ENCODE peak calls at places on chromosomes 7 and 10, in six cellular contexts. O is Panc1, R is fibroblast of pulmonary artery, F is A549, H is H1, T is breast epithelium. W is an unnamed sample.

GRCh38 chr10:76461024-76461423 is 1029.6 kb downstream of the LRMDA start:
- DNase-seq in H (no peak), T (no peak), O (no peak), F (no peak), R (no peak), W (no peak)

GRCh38 chr10:3048114-3049019 is 19.0 kb upstream of the PFKP start:
- DNase-seq in T (no peak), O (no peak), F (no peak), H (no peak), R (peak), W (no peak)

GRCh38 chr10:74011762-74012161 is 13.8 kb downstream of the VCL start:
- DNase-seq in O (no peak), F (peak), R (peak), T (no peak), H (no peak), W (no peak)

GRCh38 chr7:140559410-140559809 is 80.1 kb upstream of the MKRN1 start:
- DNase-seq in O (no peak), F (no peak), T (no peak), R (no peak), H (no peak), W (no peak)

GRCh38 chr7:55177589-55178261 is 158.9 kb downstream of the EGFR start:
- DNase-seq in H (no peak), F (no peak), R (peak), O (no peak), T (peak), W (no peak)

GRCh38 chr7:152120776-152121175 is 95.3 kb downstream of the GALNT11 start:
- DNase-seq in H (no peak), T (no peak), R (no peak), F (no peak), O (no peak), W (no peak)

GRCh38 chr10:3781458-3782098 is 3.4 kb downstream of the KLF6 start:
- DNase-seq in H (no peak), O (no peak), F (no peak), R (peak), T (peak), W (no peak)

GRCh38 chr7:137591444-137591843 is 247.9 kb upstream of the PTN start:
- DNase-seq in F (peak), H (no peak), R (peak), O (peak), T (no peak), W (peak)

GRCh38 chr10:31051703-31052102 is 20.0 kb upstream of the ZNF438 start:
- DNase-seq in H (no peak), R (peak), T (no peak), O (no peak), F (peak), W (no peak)

GRCh38 chr7:100840470-100841100 is 11.9 kb upstream of the SLC12A9 start:
- DNase-seq in R (no peak), T (no peak), H (no peak), F (no peak), O (no peak), W (no peak)

GRCh38 chr10:29559996-29560395 is 74.8 kb downstream of the SVIL start:
- DNase-seq in F (no peak), R (no peak), O (no peak), T (no peak), H (no peak), W (no peak)

GRCh38 chr7:17301491-17302101 is 3.1 kb downstream of the AHR start:
- DNase-seq in O (no peak), T (no peak), F (peak), H (no peak), R (peak), W (no peak)

GRCh38 chr7:106064836-106065559 is 47.1 kb downstream of the SYPL1 start:
- DNase-seq in R (peak), F (peak), O (peak), H (no peak), T (peak), W (peak)

GRCh38 chr7:70506463-70506862 is 625.5 kb upstream of the GALNT17 start:
- DNase-seq in H (peak), F (no peak), T (no peak), O (no peak), R (no peak), W (no peak)

GRCh38 chr10:22339761-22340361 is 5.4 kb upstream of the SPAG6 start:
- DNase-seq in H (no peak), T (no peak), R (peak), O (no peak), F (no peak), W (no peak)

GRCh38 chr7:156829669-156830336 is 63.2 kb downstream of the LMBR1 start:
- DNase-seq in T (no peak), R (no peak), H (no peak), O (no peak), F (no peak), W (no peak)

GRCh38 chr10:71475243-71475871 is 78.6 kb downstream of the CDH23 start:
- DNase-seq in F (no peak), O (no peak), T (no peak), H (no peak), R (no peak), W (no peak)

GRCh38 chr7:133775201-133775600 is 351.9 kb upstream of the LRGUK start:
- DNase-seq in T (no peak), R (no peak), F (no peak), O (no peak), H (no peak), W (no peak)

GRCh38 chr7:102897211-102897621 is 15.6 kb upstream of the LRRC17 start:
- DNase-seq in R (no peak), F (no peak), T (no peak), H (no peak), O (no peak), W (no peak)

GRCh38 chr10:125691160-125691981 is 8.4 kb upstream of the TEX36 start:
- DNase-seq in T (no peak), F (no peak), O (no peak), H (no peak), R (no peak), W (peak)

GRCh38 chr7:2955177-2955768 is 88.4 kb downstream of the CARD11 start:
- DNase-seq in T (no peak), O (no peak), F (no peak), R (no peak), H (no peak), W (no peak)

GRCh38 chr10:129579228-129579627 is 112.2 kb downstream of the MGMT start:
- DNase-seq in F (no peak), R (no peak), T (no peak), H (no peak), O (no peak), W (no peak)

GRCh38 chr10:122285506-122286444 is 14.7 kb downstream of the BTBD16 start:
- DNase-seq in R (no peak), O (no peak), F (no peak), T (no peak), H (no peak), W (no peak)

GRCh38 chr7:116173051-116174028 is 37.0 kb upstream of the TES start:
- DNase-seq in O (peak), H (no peak), T (no peak), R (peak), F (peak), W (peak)

GRCh38 chr7:83365746-83366145 is 203.1 kb upstream of the PCLO start:
- DNase-seq in R (peak), T (no peak), H (no peak), O (no peak), F (no peak), W (no peak)

GRCh38 chr7:157138424-157139141 is at the start of gene UBE3C:
- DNase-seq in O (peak), T (peak), F (peak), R (peak), H (peak), W (peak)

GRCh38 chr7:151408839-151409554 is 841 bp downstream of the WDR86 start:
- DNase-seq in H (peak), R (peak), O (no peak), F (no peak), T (peak), W (no peak)

GRCh38 chr7:130071701-130072622 is 1.6 kb downstream of the KLHDC10 start:
- DNase-seq in F (peak), O (peak), R (peak), T (no peak), H (no peak), W (peak)

GRCh38 chr7:77537595-77538185 is 595 bp downstream of the PTPN12 start:
- DNase-seq in F (peak), R (no peak), O (no peak), H (no peak), T (no peak), W (no peak)

GRCh38 chr10:5628366-5628765 is 38.0 kb downstream of the ASB13 start:
- DNase-seq in T (no peak), F (no peak), H (no peak), O (no peak), R (peak), W (no peak)

GRCh38 chr7:151782598-151783448 is 94.1 kb downstream of the PRKAG2 start:
- DNase-seq in H (peak), T (peak), F (peak), O (peak), R (peak), W (no peak)

GRCh38 chr7:83731154-83731553 is 82.2 kb upstream of the SEMA3E start:
- DNase-seq in O (no peak), H (no peak), T (no peak), F (no peak), R (no peak), W (no peak)

GRCh38 chr7:127447326-127447945 is 54.9 kb upstream of the ZNF800 start:
- DNase-seq in T (no peak), H (peak), O (peak), R (peak), F (peak), W (peak)

GRCh38 chr10:651700-652099 is 37.8 kb downstream of the DIP2C start:
- DNase-seq in H (no peak), T (no peak), O (no peak), F (no peak), R (no peak), W (no peak)
- H3K4me3 ChIP-seq in H (no peak), T (no peak), O (no peak), F (no peak), R (no peak), W (no peak)

GRCh38 chr10:48526371-48526821 is 78.5 kb downstream of the ARHGAP22 start:
- DNase-seq in F (no peak), T (no peak), O (no peak), H (no peak), R (peak), W (peak)
- TF ChIP-seq CTCF in F (no peak), T (no peak), O (no peak), H (no peak), R (no peak), W (no peak)

GRCh38 chr10:27744478-27745379 is 890 bp downstream of the MKX start:
- DNase-seq in F (peak), T (no peak), O (no peak), R (no peak), H (peak), W (no peak)

GRCh38 chr10:27747096-27747451 is 1.5 kb upstream of the MKX start:
- DNase-seq in O (no peak), H (no peak), R (no peak), T (no peak), F (peak), W (no peak)

GRCh38 chr10:27745380-27745718 is 270 bp downstream of the MKX start:
- DNase-seq in R (no peak), T (no peak), O (no peak), H (no peak), F (no peak), W (no peak)

GRCh38 chr10:27745719-27746363 is at the start of gene MKX:
- DNase-seq in T (no peak), R (no peak), F (peak), H (peak), O (no peak), W (no peak)

GRCh38 chr10:27746364-27747095 is 911 bp upstream of the MKX start:
- DNase-seq in F (peak), R (no peak), O (no peak), H (no peak), T (no peak), W (no peak)
- H3K4me3 ChIP-seq in F (no peak), R (no peak), O (no peak), H (peak), T (peak), W (peak)

DNA sequence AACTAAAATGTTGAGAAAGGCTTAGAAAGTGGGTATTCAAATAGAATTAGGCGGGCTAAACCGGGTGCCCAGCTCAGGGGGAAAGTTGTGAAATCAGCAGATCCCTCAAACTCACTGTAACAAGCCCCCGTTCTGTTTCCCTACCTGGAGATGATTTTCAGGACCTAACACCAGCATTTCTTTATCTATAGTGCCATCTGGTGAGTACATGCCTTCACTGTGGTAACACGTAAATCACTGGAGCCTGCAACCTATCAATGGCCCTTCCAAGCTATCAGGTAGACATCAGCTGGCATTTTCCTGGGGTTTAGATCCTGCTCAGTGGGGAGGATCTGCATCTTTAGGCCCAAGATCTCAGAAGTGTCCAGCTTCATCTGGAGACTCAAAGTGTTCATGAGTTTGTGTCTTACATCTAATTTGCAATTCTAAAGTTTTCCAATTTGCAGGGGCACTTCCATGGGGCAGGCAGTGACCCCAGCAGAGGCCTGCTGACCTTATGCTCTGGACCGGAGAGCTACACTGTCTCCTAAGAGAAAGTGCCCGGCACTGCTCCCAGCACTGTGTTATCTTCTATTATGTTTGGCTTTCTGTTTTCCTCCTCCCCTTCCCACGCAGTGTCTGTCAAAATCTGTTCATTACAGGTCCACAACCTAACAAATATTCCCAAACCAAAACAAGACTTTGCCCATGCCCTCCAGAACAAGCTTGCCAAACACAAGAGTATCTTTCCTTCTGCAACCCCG is 132.5 kb downstream of the LSM5 start:
- DNase-seq in H (no peak), O (no peak), F (peak), R (no peak), T (no peak), W (no peak)
- TF ChIP-seq CTCF in H (no peak), O (peak), F (peak), R (no peak), T (no peak), W (no peak)

GRCh38 chr10:103659674-103660363 is 166.3 kb downstream of the NEURL1 start:
- DNase-seq in R (peak), F (no peak), H (no peak), O (no peak), T (peak), W (peak)
- H3K4me3 ChIP-seq in R (peak), F (no peak), H (peak), O (peak), T (peak), W (peak)

GRCh38 chr7:123771256-123771655 is 22.5 kb upstream of the WASL start:
- DNase-seq in R (no peak), H (no peak), O (no peak), F (no peak), T (no peak), W (no peak)
- TF ChIP-seq CTCF in R (no peak), H (no peak), O (peak), F (peak), T (no peak), W (no peak)

DNA sequence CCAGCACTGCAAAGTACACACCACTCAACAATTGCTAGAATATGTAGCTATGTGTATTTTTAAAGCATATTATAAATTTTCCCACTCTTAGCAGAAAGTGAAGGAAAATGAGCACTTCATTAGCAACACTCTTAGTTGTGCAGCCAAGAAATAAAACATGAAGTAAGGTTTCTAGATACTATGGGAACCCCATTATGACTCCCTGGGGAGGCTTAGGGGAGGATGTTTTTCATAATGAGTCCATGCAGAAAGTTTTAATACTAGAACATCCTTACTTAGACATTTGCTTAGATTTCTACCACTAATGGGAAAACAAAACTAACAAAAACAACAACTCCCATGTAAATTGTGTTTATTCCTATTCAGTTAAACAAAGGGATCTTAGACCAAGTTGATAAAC is 148.4 kb upstream of the HDAC9 start:
- DNase-seq in T (no peak), R (no peak), O (no peak), H (no peak), F (no peak), W (no peak)
- H3K4me3 ChIP-seq in T (no peak), R (no peak), O (no peak), H (no peak), F (no peak), W (no peak)

DNA sequence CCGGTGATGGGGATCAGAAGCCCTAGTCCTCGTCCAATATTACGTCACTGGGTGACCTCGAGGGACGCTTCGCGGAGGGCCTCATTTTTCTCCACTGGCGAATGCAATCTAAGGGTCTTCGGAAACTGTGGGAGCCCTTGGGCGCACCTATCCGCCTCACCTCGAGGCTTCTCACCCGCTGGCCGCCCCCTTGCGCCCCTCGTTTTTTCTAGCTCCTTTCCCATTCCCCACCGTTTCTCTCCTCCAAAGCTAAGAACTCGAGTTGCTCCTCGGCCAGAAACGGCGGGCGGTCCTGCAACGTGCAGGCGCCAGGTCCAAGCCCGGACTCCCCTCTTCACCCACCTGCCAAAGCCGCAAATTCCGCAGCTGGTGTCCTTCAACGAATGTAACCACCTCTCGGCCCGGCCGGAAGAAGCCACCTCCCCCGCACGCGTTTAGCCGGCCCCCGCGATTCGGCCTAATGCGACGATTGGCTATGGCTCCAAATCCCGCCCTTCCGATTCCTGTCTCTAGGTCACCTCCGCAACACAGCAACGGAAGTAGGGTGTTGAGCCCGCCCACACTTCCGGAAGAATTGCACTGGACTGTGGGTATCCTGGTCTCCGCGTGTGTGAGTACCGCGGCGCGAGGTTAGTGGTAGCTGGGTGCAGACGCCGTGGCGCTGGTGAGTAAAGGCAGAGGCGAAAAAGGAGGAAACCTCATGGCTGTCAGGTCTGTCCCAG is at the start of the genes ATP5MK and PDCD11:
- DNase-seq in H (peak), T (peak), F (peak), O (peak), R (peak), W (peak)
- TF ChIP-seq CTCF in H (no peak), T (no peak), F (no peak), O (no peak), R (peak), W (peak)

DNA sequence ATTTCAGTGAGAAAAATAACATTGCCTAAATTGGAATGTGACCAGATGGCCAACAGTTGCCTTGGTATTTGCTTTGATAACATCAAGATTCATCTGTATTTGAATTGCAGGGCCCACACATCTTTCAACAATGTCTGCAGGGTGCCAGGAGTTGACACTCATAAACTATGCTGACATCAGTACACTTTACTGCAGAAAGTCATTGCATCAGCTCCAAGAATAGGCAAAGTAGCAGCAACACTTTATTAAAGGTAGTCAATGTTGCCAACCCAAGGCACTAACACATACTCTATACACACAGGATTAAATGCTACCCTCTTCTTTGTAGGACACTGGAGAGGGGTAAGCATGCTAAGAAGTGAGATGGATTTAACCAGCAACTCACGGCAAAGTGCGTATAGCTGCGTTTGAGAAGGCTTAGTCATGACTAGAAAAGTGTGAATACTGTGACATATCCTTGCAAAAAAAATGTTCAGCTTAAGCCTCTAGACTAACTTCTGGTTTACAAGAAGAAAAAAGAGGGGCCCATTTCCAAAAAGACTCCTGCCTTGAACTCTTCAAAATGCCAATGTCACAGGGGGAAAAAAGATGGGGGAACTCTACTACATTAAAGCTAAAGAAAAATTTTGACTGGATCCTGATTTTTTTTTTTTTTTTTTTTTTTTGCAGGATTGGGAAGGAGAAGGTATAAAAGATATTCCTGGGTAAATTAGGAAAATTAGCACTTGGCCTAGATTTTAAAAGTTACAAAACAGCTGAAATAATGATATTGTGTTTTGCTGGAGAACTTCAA is 2.2 kb downstream of the BBIP1 start:
- DNase-seq in O (no peak), T (no peak), R (peak), H (no peak), F (peak), W (no peak)
- H3K4me3 ChIP-seq in O (no peak), T (no peak), R (no peak), H (no peak), F (no peak), W (no peak)

DNA sequence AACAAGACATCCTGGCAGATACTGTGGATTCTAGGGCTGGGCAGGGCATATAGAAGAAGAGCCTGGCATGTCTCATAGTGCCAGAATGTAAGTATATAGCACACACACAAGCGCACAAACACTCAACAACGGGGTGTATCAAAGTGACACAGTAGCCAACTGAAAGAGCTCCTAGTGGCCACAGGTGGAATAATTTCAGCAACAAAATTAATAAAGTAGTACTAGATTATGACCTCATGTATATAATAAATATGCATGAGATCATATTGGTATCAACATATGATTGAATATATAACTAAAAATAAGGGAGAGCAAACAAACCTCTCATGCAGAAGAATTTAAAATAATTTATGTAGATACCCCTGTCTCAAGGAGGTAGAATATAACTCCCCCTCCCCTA is 72.4 kb upstream of the CXCL12 start:
- DNase-seq in O (no peak), T (no peak), F (no peak), R (no peak), H (no peak), W (no peak)
- TF ChIP-seq CTCF in O (peak), T (no peak), F (no peak), R (peak), H (no peak), W (peak)

W was measured in HFF-Myc.